ENCODE peak calls at places on chromosomes 16 and 17, in five cellular contexts. K is MM.1S, U is Peyer's patch, Y is left ventricle myocardium inferior, S is transverse colon. T is an unnamed sample. For H3K9me3 and H3K36me3, the result is how much of the 10 kb centered on the place peaks cover.

GRCh38 chr17:12736526-12736925 is 52.8 kb upstream of the ARHGAP44 start:
- DNase-seq in S (no peak), K (no peak), U (no peak), Y (no peak), T (no peak)

GRCh38 chr16:84925092-84925772 is 86.1 kb downstream of the ZDHHC7 start:
- DNase-seq in K (no peak), Y (peak), U (peak), S (peak), T (no peak)

GRCh38 chr17:30571921-30572320 is 94.7 kb downstream of the GOSR1 start:
- DNase-seq in K (no peak), S (no peak), Y (no peak), U (no peak), T (no peak)

GRCh38 chr17:3679186-3680126 is 10.8 kb downstream of the EMC6 start:
- DNase-seq in Y (no peak), K (peak), U (no peak), S (no peak), T (no peak)

GRCh38 chr16:12132850-12133249 is 156.3 kb downstream of the SNX29 start:
- DNase-seq in K (no peak), Y (no peak), U (no peak), S (no peak), T (no peak)

GRCh38 chr17:50192873-50193274 is 8.6 kb downstream of the COL1A1 start:
- DNase-seq in Y (no peak), U (no peak), S (no peak), K (no peak), T (no peak)

GRCh38 chr16:26791166-26791565 is 275.6 kb upstream of the C16orf82 start:
- DNase-seq in Y (no peak), S (no peak), K (no peak), U (no peak), T (no peak)

GRCh38 chr17:48328457-48328856 is 101.6 kb downstream of the SKAP1 start:
- DNase-seq in Y (no peak), S (no peak), K (no peak), U (no peak), T (no peak)

GRCh38 chr16:19130852-19131808 is 17.4 kb downstream of the ITPRIPL2 start:
- DNase-seq in U (peak), K (no peak), S (no peak), Y (peak), T (peak)

GRCh38 chr17:32007463-32008298 is 498 bp downstream of the LRRC37B start:
- DNase-seq in Y (no peak), S (peak), U (peak), K (peak), T (peak)

GRCh38 chr16:56812884-56813283 is 52.1 kb upstream of the SLC12A3 start:
- DNase-seq in S (no peak), U (no peak), K (no peak), Y (no peak), T (peak)

GRCh38 chr17:34892864-34893263 is 68.4 kb downstream of the CCT6B start:
- DNase-seq in Y (no peak), U (no peak), K (no peak), S (no peak), T (no peak)

GRCh38 chr17:3594056-3594810 is 15.0 kb downstream of the TRPV1 start:
- DNase-seq in U (no peak), K (no peak), S (no peak), Y (peak), T (peak)

GRCh38 chr17:9512323-9513168 is 63.1 kb downstream of the STX8 start:
- DNase-seq in Y (no peak), U (no peak), S (no peak), K (no peak), T (peak)

GRCh38 chr17:59761385-59762021 is 54.0 kb downstream of the VMP1 start:
- DNase-seq in U (no peak), S (no peak), K (no peak), Y (no peak), T (peak)

GRCh38 chr16:54280751-54281150 is 5.8 kb downstream of the IRX3 start:
- DNase-seq in Y (no peak), S (no peak), K (no peak), U (peak), T (no peak)

GRCh38 chr17:7858487-7858832 is 657 bp downstream of the CYB5D1 start:
- DNase-seq in K (peak), Y (peak), U (peak), S (peak), T (peak)

GRCh38 chr16:23556881-23557778 is at the start of the genes EARS2 and UBFD1:
- DNase-seq in S (peak), U (peak), Y (peak), K (peak), T (peak)

GRCh38 chr16:87824016-87824990 is 45.0 kb downstream of the SLC7A5 start:
- DNase-seq in Y (peak), U (no peak), K (no peak), S (no peak), T (no peak)

GRCh38 chr17:55576237-55576998 is 65.2 kb upstream of the SMIM36 start:
- DNase-seq in S (no peak), K (no peak), Y (no peak), U (no peak), T (peak)

GRCh38 chr17:17876959-17877547 is 40.3 kb upstream of the SREBF1 start:
- DNase-seq in U (no peak), Y (peak), K (no peak), S (no peak), T (peak)

GRCh38 chr16:30060354-30061194 is 5.0 kb upstream of the ALDOA start:
- DNase-seq in S (no peak), Y (no peak), U (no peak), K (no peak), T (no peak)

GRCh38 chr17:22305356-22306071 is 613.2 kb downstream of the KCNJ18 start:
- DNase-seq in S (no peak), U (no peak), Y (no peak), K (no peak), T (no peak)

DNA sequence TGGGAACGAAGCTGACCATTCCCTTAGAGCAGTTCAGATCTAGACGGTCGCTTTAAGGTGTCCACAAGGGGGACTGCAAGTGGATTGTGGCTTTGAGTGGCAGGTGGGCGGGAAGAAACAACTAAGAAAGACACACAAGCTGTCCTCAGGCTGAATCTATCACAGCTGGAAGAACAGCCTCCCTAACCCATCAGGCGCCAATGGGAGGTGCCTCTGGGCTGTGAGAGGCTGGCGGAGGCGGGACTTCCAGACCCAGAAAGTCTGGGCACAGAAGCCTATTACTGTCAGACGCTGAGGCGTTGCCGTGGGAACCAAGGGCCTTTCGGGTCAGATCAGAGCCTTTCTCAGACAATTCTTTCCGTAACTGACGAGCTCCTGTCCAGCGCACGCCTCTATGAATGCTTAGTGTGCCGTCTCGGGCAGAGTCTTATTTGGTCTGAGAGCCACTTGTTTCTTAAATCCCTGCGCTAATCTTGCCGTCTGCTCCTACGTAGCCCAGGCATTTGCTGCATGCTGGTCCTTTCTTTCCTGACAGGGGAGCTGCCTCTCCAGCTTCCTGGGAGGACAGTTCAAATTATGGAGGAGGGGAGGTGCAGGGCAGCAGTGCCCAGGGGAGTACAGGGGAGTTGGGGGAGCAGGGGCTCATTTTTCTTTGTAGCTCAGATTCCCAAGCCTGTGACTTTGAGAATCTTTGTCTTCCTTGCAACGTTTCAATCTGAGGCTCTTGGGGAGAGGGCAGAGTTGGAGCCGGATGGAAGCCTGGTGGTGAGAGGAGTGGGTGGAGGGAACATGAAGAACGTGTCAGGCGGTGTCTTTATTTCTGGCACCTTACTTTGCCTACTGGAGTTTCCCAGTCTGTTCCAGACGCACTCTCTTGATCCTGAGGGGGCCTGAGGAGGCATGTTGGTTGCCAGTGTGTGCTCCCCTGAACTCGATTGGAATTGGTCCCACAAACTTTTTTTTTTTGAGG is 618.7 kb downstream of the KCNJ18 start:
- DNase-seq in Y (no peak), S (no peak), K (peak), U (no peak), T (no peak)
- H3K9me3 ChIP-seq in Y (under half), S (under half), K (under half), U (under half), T (under half)

GRCh38 chr17:4815043-4815675 is 8.2 kb downstream of the PLD2 start:
- DNase-seq in S (no peak), K (no peak), U (no peak), Y (no peak), T (no peak)
- H3K36me3 ChIP-seq in S (under half), K (under half), U (under half), Y (half or more), T (under half)

GRCh38 chr17:61701334-61701733 is 110.3 kb upstream of the NACA2 start:
- DNase-seq in Y (no peak), K (no peak), S (no peak), U (no peak), T (no peak)
- H3K9me3 ChIP-seq in Y (half or more), K (under half), S (under half), U (under half), T (under half)

GRCh38 chr16:15816228-15816627 is 40.6 kb downstream of the MYH11 start:
- DNase-seq in U (no peak), K (no peak), Y (no peak), S (no peak), T (no peak)

GRCh38 chr16:15820837-15821236 is 36.0 kb downstream of the MYH11 start:
- DNase-seq in K (no peak), U (no peak), S (no peak), Y (no peak), T (no peak)

GRCh38 chr16:15822957-15823356 is 33.9 kb downstream of the MYH11 start:
- DNase-seq in U (no peak), K (no peak), S (peak), Y (no peak), T (no peak)

GRCh38 chr16:15819046-15819445 is 37.8 kb downstream of the MYH11 start:
- DNase-seq in K (no peak), U (no peak), Y (no peak), S (no peak), T (no peak)
- H3K36me3 ChIP-seq in K (under half), U (under half), Y (under half), S (under half), T (under half)

DNA sequence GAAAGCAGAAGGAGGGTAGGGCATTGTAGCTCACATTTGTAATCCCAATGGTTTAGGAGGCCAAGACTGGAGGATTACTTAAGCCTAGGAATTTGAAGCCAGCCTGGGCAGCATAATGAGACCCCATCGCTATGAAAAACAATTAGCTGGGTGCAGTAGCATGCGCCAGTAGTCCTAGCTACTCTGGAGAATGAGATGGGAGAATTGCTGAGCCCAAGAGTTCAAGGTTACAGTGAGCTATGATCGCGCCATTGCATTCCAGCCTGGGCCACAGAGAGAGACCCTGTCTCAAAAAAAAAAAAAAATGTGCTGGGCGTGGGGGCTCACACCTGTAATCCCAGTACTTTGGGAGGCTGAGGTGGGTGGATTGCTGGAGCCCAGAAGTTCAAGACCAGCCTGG is 5.0 kb downstream of the ATF7IP2 start:
- DNase-seq in U (no peak), Y (no peak), K (no peak), S (no peak), T (no peak)
- H3K9me3 ChIP-seq in U (under half), Y (under half), K (under half), S (under half), T (under half)

GRCh38 chr17:37598145-37598544 is 11.1 kb downstream of the SYNRG start:
- DNase-seq in Y (no peak), U (no peak), S (no peak), K (no peak), T (no peak)

DNA sequence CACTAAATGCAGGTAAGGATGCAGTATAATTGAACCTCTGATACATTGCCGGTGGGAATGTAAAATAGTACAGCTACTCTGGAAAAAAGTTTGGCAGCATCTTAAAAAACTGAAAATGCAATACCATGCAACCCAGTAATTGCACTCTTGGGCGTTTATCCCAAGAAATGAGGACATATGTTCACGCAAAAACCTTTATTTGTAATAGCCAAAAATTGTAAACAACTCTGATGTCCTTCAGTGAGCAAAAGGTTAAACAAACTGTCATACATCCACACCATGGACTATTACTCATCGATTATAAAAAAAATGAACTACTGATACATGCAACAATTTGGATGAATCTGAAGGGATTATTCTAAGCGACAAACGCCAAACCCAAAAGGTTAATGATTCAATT is 16.9 kb downstream of the SYNRG start:
- DNase-seq in Y (no peak), U (no peak), S (no peak), K (no peak), T (no peak)
- H3K36me3 ChIP-seq in Y (half or more), U (under half), S (under half), K (under half), T (under half)

GRCh38 chr16:89319628-89319882 is 102.1 kb downstream of the ZNF778 start:
- DNase-seq in Y (no peak), K (no peak), U (no peak), S (no peak), T (no peak)
- H3K9me3 ChIP-seq in Y (under half), K (under half), U (under half), S (under half), T (under half)

GRCh38 chr17:73237714-73238113 is 24.0 kb downstream of the CPSF4L start:
- DNase-seq in Y (no peak), K (no peak), U (no peak), S (no peak), T (no peak)
- H3K36me3 ChIP-seq in Y (under half), K (under half), U (under half), S (under half), T (under half)